ENCODE peak calls at places on chromosomes 16 and 17, in seven cellular contexts. K is pancreas, R is lung, W is colonic mucosa, N is neuronal stem cell, S is ascending aorta, C is OCI-LY7. F is an unnamed sample. For H3K9me3, the result is how much of the 10 kb centered on the place peaks cover.

GRCh38 chr17:75853410-75853809 is 1.7 kb downstream of the WBP2 start:
- DNase-seq in S (no peak), R (no peak), W (no peak), N (no peak), K (no peak), C (no peak), F (no peak)

GRCh38 chr16:9297437-9298113 is 206.1 kb downstream of the HAPSTR1 start:
- DNase-seq in N (no peak), C (peak), K (no peak), W (no peak), R (no peak), S (no peak), F (no peak)

GRCh38 chr16:1003551-1004347 is 22.2 kb downstream of the SOX8 start:
- DNase-seq in W (no peak), N (no peak), S (no peak), K (no peak), R (no peak), C (no peak), F (no peak)

GRCh38 chr17:45740553-45741330 is 43.4 kb upstream of the CRHR1 start:
- DNase-seq in R (peak), K (no peak), N (peak), S (no peak), C (peak), W (peak), F (no peak)

GRCh38 chr17:78412403-78412802 is 34.0 kb downstream of the PGS1 start:
- DNase-seq in W (no peak), K (no peak), S (no peak), C (no peak), R (no peak), N (no peak), F (no peak)

GRCh38 chr17:60151355-60151754 is 1.6 kb downstream of the CA4 start:
- DNase-seq in K (no peak), C (peak), W (no peak), N (no peak), R (no peak), S (no peak), F (no peak)

GRCh38 chr16:57801856-57802634 is at the start of gene KIFC3:
- DNase-seq in S (peak), R (peak), N (no peak), C (peak), K (peak), W (peak), F (peak)

GRCh38 chr17:17206149-17206912 is at the start of gene PLD6:
- DNase-seq in S (peak), C (no peak), N (no peak), K (peak), R (peak), W (peak), F (peak)

GRCh38 chr16:54030451-54030850 is 256.1 kb downstream of the IRX3 start:
- DNase-seq in S (no peak), K (no peak), C (no peak), N (no peak), W (no peak), R (no peak), F (no peak)

GRCh38 chr17:63249256-63250006 is 196.7 kb downstream of the CYB561 start:
- DNase-seq in N (no peak), S (no peak), R (no peak), C (no peak), K (no peak), W (no peak), F (no peak)

GRCh38 chr17:5133311-5133710 is 17.5 kb downstream of the USP6 start:
- DNase-seq in S (peak), C (no peak), R (no peak), N (no peak), W (peak), K (no peak), F (no peak)

GRCh38 chr17:63364944-63365343 is 81.2 kb downstream of the CYB561 start:
- DNase-seq in C (no peak), K (no peak), S (no peak), W (no peak), N (no peak), R (no peak), F (no peak)

GRCh38 chr17:82892869-82893565 is 53.2 kb upstream of the ZNF750 start:
- DNase-seq in W (no peak), K (peak), R (no peak), S (no peak), C (no peak), N (no peak), F (peak)

GRCh38 chr17:50583636-50584035 is 23.1 kb downstream of the CACNA1G start:
- DNase-seq in S (no peak), N (no peak), C (no peak), W (no peak), K (no peak), R (no peak), F (no peak)

GRCh38 chr16:83742520-83742919 is 65.3 kb upstream of the HSBP1 start:
- DNase-seq in K (no peak), N (no peak), W (no peak), R (no peak), C (no peak), S (peak), F (no peak)

GRCh38 chr17:1561420-1562177 is 993 bp downstream of the PITPNA start:
- DNase-seq in C (peak), W (peak), S (no peak), R (no peak), N (no peak), K (peak), F (peak)

GRCh38 chr16:57630931-57631845 is 2.8 kb downstream of the ADGRG1 start:
- DNase-seq in K (no peak), C (no peak), N (no peak), W (no peak), R (no peak), S (no peak), F (no peak)

GRCh38 chr17:76314392-76315227 is 6.5 kb upstream of the QRICH2 start:
- DNase-seq in W (no peak), N (no peak), K (no peak), C (no peak), R (no peak), S (no peak), F (no peak)

GRCh38 chr16:22665803-22666202 is 148.2 kb upstream of the HS3ST2 start:
- DNase-seq in S (peak), W (no peak), K (no peak), R (no peak), C (no peak), N (no peak), F (no peak)

GRCh38 chr16:47731252-47731651 is 270.1 kb downstream of the PHKB start:
- DNase-seq in N (no peak), K (no peak), S (no peak), W (no peak), R (no peak), C (no peak), F (no peak)

GRCh38 chr16:22681881-22682291 is 132.1 kb upstream of the HS3ST2 start:
- DNase-seq in N (no peak), C (no peak), R (no peak), K (no peak), S (peak), W (no peak), F (no peak)

GRCh38 chr17:37110816-37111215 is 162.1 kb downstream of the AATF start:
- DNase-seq in N (no peak), S (no peak), K (no peak), C (no peak), W (no peak), R (no peak), F (no peak)

GRCh38 chr17:29546085-29546484 is 20.8 kb downstream of the ABHD15 start:
- DNase-seq in K (no peak), W (no peak), S (no peak), R (no peak), N (no peak), C (no peak), F (no peak)

GRCh38 chr16:72939247-72939646 is 108.7 kb downstream of the ZFHX3 start:
- DNase-seq in N (no peak), R (no peak), W (peak), K (no peak), C (no peak), S (peak), F (no peak)

GRCh38 chr17:79340771-79341528 is 266.3 kb downstream of the ENGASE start:
- DNase-seq in C (peak), N (no peak), K (no peak), W (no peak), R (no peak), S (no peak), F (no peak)

GRCh38 chr17:40696651-40697072 is 6.9 kb downstream of the KRT24 start:
- DNase-seq in S (no peak), K (no peak), C (no peak), W (no peak), R (no peak), N (no peak), F (no peak)

GRCh38 chr17:42334667-42335066 is 46.4 kb downstream of the STAT5A start:
- DNase-seq in S (no peak), K (no peak), R (no peak), C (no peak), N (no peak), W (no peak), F (no peak)

GRCh38 chr16:71709231-71709781 is 15.2 kb downstream of the PHLPP2 start:
- DNase-seq in N (no peak), W (no peak), K (no peak), C (no peak), R (no peak), S (no peak), F (no peak)

GRCh38 chr17:34578016-34578415 is 1.4 kb upstream of the TMEM132E start:
- DNase-seq in R (no peak), K (no peak), N (no peak), S (no peak), W (no peak), C (no peak), F (no peak)

GRCh38 chr17:11742891-11743290 is 144.6 kb downstream of the DNAH9 start:
- DNase-seq in K (no peak), C (no peak), S (no peak), N (peak), W (no peak), R (no peak), F (no peak)

GRCh38 chr16:87703071-87703470 is 62.7 kb downstream of the KLHDC4 start:
- DNase-seq in K (no peak), N (no peak), R (no peak), S (no peak), W (no peak), C (no peak), F (no peak)

GRCh38 chr17:57877803-57878202 is 28.0 kb upstream of the MRPS23 start:
- DNase-seq in K (no peak), W (no peak), C (no peak), R (no peak), S (no peak), N (no peak), F (no peak)

GRCh38 chr17:28879886-28880571 is 17.5 kb downstream of the FLOT2 start:
- DNase-seq in C (no peak), K (no peak), R (no peak), W (no peak), S (no peak), N (no peak), F (no peak)

GRCh38 chr17:70288540-70289290 is 119.4 kb downstream of the KCNJ2 start:
- DNase-seq in R (no peak), W (no peak), S (no peak), K (no peak), N (no peak), C (no peak), F (no peak)

GRCh38 chr16:75804368-75804767 is 78.1 kb upstream of the CPHXL start:
- DNase-seq in N (no peak), K (no peak), R (no peak), S (no peak), W (no peak), C (no peak), F (no peak)
- H3K9me3 ChIP-seq in N (under half), K (under half), R (under half), S (under half), W (under half), C (under half), F (under half)

GRCh38 chr16:78489072-78489471 is 389.6 kb downstream of the WWOX start:
- DNase-seq in R (no peak), S (no peak), K (no peak), W (no peak), C (no peak), N (no peak), F (no peak)

GRCh38 chr16:78490847-78491246 is 391.4 kb downstream of the WWOX start:
- DNase-seq in W (no peak), R (no peak), C (no peak), S (peak), N (no peak), K (no peak), F (no peak)

GRCh38 chr16:78489631-78490030 is 390.2 kb downstream of the WWOX start:
- DNase-seq in C (no peak), N (no peak), S (no peak), R (no peak), W (no peak), K (no peak), F (no peak)

GRCh38 chr16:78488461-78488860 is 389.0 kb downstream of the WWOX start:
- DNase-seq in N (no peak), S (no peak), C (no peak), W (no peak), K (no peak), R (no peak), F (no peak)

GRCh38 chr16:78490431-78490830 is 391.0 kb downstream of the WWOX start:
- DNase-seq in N (no peak), C (no peak), K (no peak), R (no peak), S (no peak), W (no peak), F (no peak)
- H3K9me3 ChIP-seq in N (under half), C (under half), K (under half), R (under half), S (under half), W (under half), F (under half)

DNA sequence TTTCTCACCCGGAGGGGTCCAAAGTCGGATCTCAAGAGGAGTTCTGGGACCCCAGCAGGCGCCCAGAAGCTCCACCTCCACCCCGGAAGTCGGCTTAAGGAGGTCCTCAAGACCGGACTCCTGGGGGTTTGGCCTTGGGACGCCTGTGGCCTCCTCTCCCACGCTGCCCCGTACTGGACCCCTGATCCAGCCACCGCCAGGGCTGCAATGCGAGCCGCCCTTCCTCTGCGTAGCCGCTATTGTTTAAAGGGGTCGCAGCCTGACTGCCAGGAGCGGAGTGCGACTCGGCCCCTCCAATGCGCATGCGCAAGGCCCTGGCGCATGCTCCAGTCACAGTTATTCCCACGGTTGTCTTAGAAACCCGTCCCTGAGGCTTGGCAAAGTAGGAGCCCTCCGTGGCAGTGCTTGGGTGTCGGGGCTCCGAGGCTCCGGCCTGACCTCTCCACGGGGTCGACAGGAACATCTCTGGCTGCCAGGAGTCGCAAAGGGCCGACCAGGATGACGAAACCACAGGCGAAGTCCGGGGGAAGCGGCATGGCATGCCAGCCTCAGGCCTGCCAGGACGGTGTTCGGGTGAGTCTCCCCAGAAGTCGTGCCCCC is 719.0 kb downstream of the KCNJ18 start:
- DNase-seq in K (no peak), W (no peak), R (no peak), N (no peak), C (no peak), S (no peak), F (no peak)
- H3K9me3 ChIP-seq in K (under half), W (under half), R (under half), N (under half), C (under half), S (under half), F (under half)

DNA sequence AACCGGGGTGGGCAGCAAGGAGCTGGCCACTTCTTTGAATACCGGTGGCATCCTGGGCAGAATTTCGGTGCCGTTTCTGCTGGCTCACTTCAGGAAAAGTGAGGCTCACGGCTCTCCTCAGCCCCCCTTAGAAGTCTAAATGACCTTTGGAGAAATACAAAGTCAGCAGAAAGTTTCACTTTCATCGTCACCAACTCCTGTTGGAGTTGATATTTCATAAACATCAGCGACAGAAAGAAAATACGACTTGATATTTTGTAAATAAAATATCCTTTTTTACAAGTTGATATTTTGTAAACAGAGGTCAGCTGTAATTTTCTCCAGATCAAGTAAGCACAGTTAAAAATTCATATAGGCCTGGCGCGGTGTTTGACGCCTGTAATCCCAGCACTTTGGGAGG is 781 bp downstream of the ZNF75A start:
- DNase-seq in S (no peak), R (no peak), W (no peak), N (no peak), K (no peak), C (no peak), F (no peak)
- H3K9me3 ChIP-seq in S (half or more), R (under half), W (under half), N (under half), K (under half), C (under half), F (under half)

GRCh38 chr17:22131740-22132139 is 439.4 kb downstream of the KCNJ18 start:
- DNase-seq in R (no peak), W (no peak), S (no peak), N (no peak), C (no peak), K (no peak), F (no peak)
- H3K9me3 ChIP-seq in R (under half), W (under half), S (under half), N (under half), C (under half), K (under half), F (under half)

GRCh38 chr16:27387724-27388123 is 14.2 kb upstream of the IL21R start:
- DNase-seq in N (no peak), S (no peak), K (no peak), R (no peak), C (no peak), W (peak), F (no peak)

GRCh38 chr16:27383511-27384243 is 18.3 kb upstream of the IL21R start:
- DNase-seq in K (no peak), W (no peak), N (no peak), C (no peak), S (peak), R (no peak), F (no peak)

GRCh38 chr16:27386674-27387073 is 15.3 kb upstream of the IL21R start:
- DNase-seq in C (no peak), R (no peak), N (no peak), S (peak), K (no peak), W (no peak), F (no peak)

GRCh38 chr16:27382187-27382855 is 19.7 kb upstream of the IL21R start:
- DNase-seq in R (no peak), W (no peak), N (no peak), S (peak), K (no peak), C (peak), F (no peak)

GRCh38 chr16:27385398-27385797 is 16.6 kb upstream of the IL21R start:
- DNase-seq in C (no peak), K (no peak), R (no peak), N (no peak), W (peak), S (peak), F (no peak)
- H3K9me3 ChIP-seq in C (under half), K (under half), R (under half), N (under half), W (under half), S (under half), F (under half)

DNA sequence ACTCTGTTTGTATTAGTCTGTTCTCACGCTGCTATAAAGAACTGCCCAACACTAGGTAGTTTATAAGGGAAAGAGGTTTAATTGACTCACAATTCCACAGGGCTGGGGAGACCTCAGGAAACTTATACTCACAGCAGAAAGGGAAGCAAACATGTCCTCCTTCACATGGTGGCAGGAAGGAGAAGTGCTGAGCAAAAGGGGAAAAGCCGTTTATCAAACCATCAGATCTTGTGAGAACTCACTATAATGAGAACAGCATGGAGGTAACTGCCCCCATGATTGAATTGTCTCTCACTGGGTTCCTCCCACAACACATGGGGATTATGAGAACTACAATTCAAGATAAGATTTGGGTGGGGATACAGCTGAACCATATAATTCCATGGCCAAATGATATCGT is 30.9 kb downstream of the ABCC1 start:
- DNase-seq in N (no peak), C (no peak), K (no peak), W (no peak), R (no peak), S (no peak), F (no peak)
- H3K9me3 ChIP-seq in N (under half), C (half or more), K (under half), W (under half), R (under half), S (under half), F (under half)